ENCODE peak calls at places on chromosomes 7 and 10, in four cellular contexts. O is HepG2, B is GM12878, N is SK-N-SH. X is an unnamed sample.

GRCh38 chr10:33193867-33194521 is 140.5 kb downstream of the NRP1 start:
- DNase-seq in O (peak; percentile 45), B (no peak), N (no peak), X (no peak)

GRCh38 chr7:36670585-36671431 is 53.5 kb downstream of the AOAH start:
- DNase-seq in O (peak; percentile 42), B (peak; percentile 28), N (peak; percentile 70), X (peak; percentile 81)

GRCh38 chr10:75841266-75841665 is 409.8 kb downstream of the LRMDA start:
- DNase-seq in O (no peak), B (no peak), N (no peak), X (no peak)

GRCh38 chr7:30656006-30656575 is 26.2 kb downstream of the CRHR2 start:
- DNase-seq in O (no peak), B (no peak), N (no peak), X (no peak)

GRCh38 chr7:66883716-66884115 is 37.3 kb upstream of the TMEM248 start:
- DNase-seq in O (no peak), B (no peak), N (no peak), X (no peak)

GRCh38 chr10:19730071-19730470 is 86.2 kb upstream of the PLXDC2 start:
- DNase-seq in O (no peak), B (no peak), N (no peak), X (no peak)

GRCh38 chr7:40760293-40760964 is 625.6 kb downstream of the SUGCT start:
- DNase-seq in O (peak; percentile 83), B (no peak), N (no peak), X (no peak)

GRCh38 chr7:1458676-1459511 is at the start of gene MICALL2:
- DNase-seq in O (peak; percentile 49), B (no peak), N (peak; percentile 87), X (no peak)

GRCh38 chr7:47568569-47568968 is 13.3 kb downstream of the TNS3 start:
- DNase-seq in O (no peak), B (no peak), N (peak; percentile 78), X (no peak)

GRCh38 chr10:112687647-112688046 is 240.6 kb downstream of the VTI1A start:
- DNase-seq in O (no peak), B (no peak), N (no peak), X (no peak)

GRCh38 chr10:35765996-35766395 is 123.9 kb upstream of the FZD8 start:
- DNase-seq in O (no peak), B (no peak), N (no peak), X (no peak)

GRCh38 chr7:29641651-29642050 is 78.0 kb downstream of the PRR15 start:
- DNase-seq in O (no peak), B (no peak), N (no peak), X (no peak)

GRCh38 chr10:28690545-28690944 is 13.2 kb downstream of the BAMBI start:
- DNase-seq in O (no peak), B (no peak), N (no peak), X (no peak)

GRCh38 chr7:115357213-115357999 is 435.5 kb downstream of the MDFIC start:
- DNase-seq in O (no peak), B (no peak), N (no peak), X (no peak)

GRCh38 chr7:99459087-99459486 is 6.9 kb downstream of the ATP5MF start:
- DNase-seq in O (peak; percentile 35), B (no peak), N (no peak), X (no peak)

GRCh38 chr7:134905375-134905774 is 80.9 kb upstream of the AGBL3 start:
- DNase-seq in O (no peak), B (no peak), N (no peak), X (no peak)

GRCh38 chr10:61814160-61814559 is 87.3 kb upstream of the ARID5B start:
- DNase-seq in O (no peak), B (no peak), N (no peak), X (no peak)

GRCh38 chr10:125866421-125867029 is 14.6 kb downstream of the DHX32 start:
- DNase-seq in O (no peak), B (no peak), N (no peak), X (no peak)

GRCh38 chr7:52260046-52260665 is 775.3 kb upstream of the POM121L12 start:
- DNase-seq in O (no peak), B (no peak), N (peak; percentile 42), X (no peak)

GRCh38 chr10:80199828-80200227 is 5.5 kb downstream of the ANXA11 start:
- DNase-seq in O (no peak), B (no peak), N (no peak), X (no peak)

GRCh38 chr10:72981882-72982529 is 27.4 kb upstream of the PLA2G12B start:
- DNase-seq in O (no peak), B (no peak), N (no peak), X (no peak)

GRCh38 chr10:102604379-102604960 is 39.8 kb upstream of the TRIM8 start:
- DNase-seq in O (no peak), B (no peak), N (no peak), X (no peak)

GRCh38 chr10:124002391-124003069 is 90.9 kb downstream of the CHST15 start:
- DNase-seq in O (no peak), B (no peak), N (peak; percentile 18), X (no peak)

GRCh38 chr7:155373359-155374273 is 75.9 kb downstream of the INSIG1 start:
- DNase-seq in O (no peak), B (no peak), N (peak; percentile 61), X (no peak)

GRCh38 chr7:80309971-80310549 is 175.4 kb downstream of the GNAI1 start:
- DNase-seq in O (no peak), B (no peak), N (no peak), X (no peak)

GRCh38 chr10:3393958-3394357 is 221.4 kb upstream of the PITRM1 start:
- DNase-seq in O (no peak), B (no peak), N (no peak), X (no peak)

GRCh38 chr10:64555609-64556008 is 1034.4 kb downstream of the REEP3 start:
- DNase-seq in O (no peak), B (no peak), N (no peak), X (no peak)

GRCh38 chr10:123117644-123118409 is 17.9 kb upstream of the HMX3 start:
- DNase-seq in O (no peak), B (no peak), N (no peak), X (peak; percentile 80)

GRCh38 chr10:101560293-101561067 is 27.6 kb downstream of the POLL start:
- DNase-seq in O (no peak), B (no peak), N (no peak), X (no peak)

GRCh38 chr7:158256091-158256816 is 331.4 kb downstream of the PTPRN2 start:
- DNase-seq in O (no peak), B (no peak), N (no peak), X (no peak)

GRCh38 chr10:60573342-60573741 is 183.7 kb upstream of the ANK3 start:
- DNase-seq in O (no peak), B (no peak), N (no peak), X (no peak)

GRCh38 chr7:108130261-108130660 is at the start of gene LAMB4:
- DNase-seq in O (no peak), B (no peak), N (no peak), X (no peak)

GRCh38 chr7:108129018-108129965 is 869 bp downstream of the LAMB4 start:
- DNase-seq in O (no peak), B (no peak), N (peak; percentile 27), X (no peak)

GRCh38 chr7:108124820-108125219 is 5.3 kb downstream of the LAMB4 start:
- DNase-seq in O (no peak), B (no peak), N (no peak), X (no peak)

GRCh38 chr7:108128514-108128913 is 1.6 kb downstream of the LAMB4 start:
- DNase-seq in O (no peak), B (no peak), N (no peak), X (no peak)

DNA sequence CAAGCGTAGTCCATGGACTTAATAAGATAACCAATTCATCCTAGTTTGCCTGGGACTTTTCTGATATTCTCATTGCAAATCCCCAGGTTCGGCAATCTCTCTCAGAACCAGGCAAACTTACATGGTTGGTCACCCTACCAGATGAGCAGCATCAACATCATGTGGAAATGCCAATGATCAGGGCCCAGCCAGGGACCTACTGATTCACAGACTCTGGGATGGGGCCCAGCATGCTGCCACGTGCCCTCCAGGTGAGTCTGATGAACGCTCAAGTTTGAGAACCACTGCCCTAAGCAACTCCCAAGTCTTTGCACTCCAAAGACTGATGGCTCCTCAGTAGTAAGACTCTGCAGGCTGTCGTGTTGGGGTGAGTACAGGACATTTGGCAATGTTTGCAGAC is 2.7 kb downstream of the LAMB4 start:
- DNase-seq in O (no peak), B (no peak), N (no peak), X (no peak)
- TF ChIP-seq TCF12 in O (no peak), B (no peak), N (no peak), X (no peak)

GRCh38 chr10:116613486-116613885 is 7.3 kb upstream of the PNLIPRP2 start:
- DNase-seq in O (no peak), B (no peak), N (no peak), X (no peak)

GRCh38 chr10:116608683-116609594 is 11.8 kb upstream of the PNLIPRP2 start:
- DNase-seq in O (no peak), B (no peak), N (no peak), X (peak; percentile 65)

GRCh38 chr10:116612107-116612506 is 8.6 kb upstream of the PNLIPRP2 start:
- DNase-seq in O (no peak), B (no peak), N (no peak), X (no peak)

GRCh38 chr10:116610443-116611152 is 10.2 kb upstream of the PNLIPRP2 start:
- DNase-seq in O (no peak), B (no peak), N (no peak), X (no peak)

GRCh38 chr10:116611153-116611545 is 9.6 kb upstream of the PNLIPRP2 start:
- DNase-seq in O (no peak), B (no peak), N (no peak), X (no peak)
- TF ChIP-seq TCF12 in O (no peak), B (no peak), N (no peak), X (no peak)

GRCh38 chr10:103696094-103696410 is 159.3 kb downstream of the SH3PXD2A start:
- DNase-seq in O (no peak), B (no peak), N (no peak), X (no peak)

GRCh38 chr10:103693812-103694205 is 161.6 kb downstream of the SH3PXD2A start:
- DNase-seq in O (no peak), B (no peak), N (no peak), X (no peak)

GRCh38 chr10:103697787-103698186 is 157.6 kb downstream of the SH3PXD2A start:
- DNase-seq in O (no peak), B (no peak), N (no peak), X (no peak)

GRCh38 chr10:103696411-103697145 is 158.8 kb downstream of the SH3PXD2A start:
- DNase-seq in O (no peak), B (no peak), N (peak; percentile 46), X (peak; percentile 53)

GRCh38 chr10:103695584-103696005 is 159.8 kb downstream of the SH3PXD2A start:
- DNase-seq in O (no peak), B (no peak), N (no peak), X (no peak)
- TF ChIP-seq TCF12 in O (no peak), B (no peak), N (no peak), X (no peak)

DNA sequence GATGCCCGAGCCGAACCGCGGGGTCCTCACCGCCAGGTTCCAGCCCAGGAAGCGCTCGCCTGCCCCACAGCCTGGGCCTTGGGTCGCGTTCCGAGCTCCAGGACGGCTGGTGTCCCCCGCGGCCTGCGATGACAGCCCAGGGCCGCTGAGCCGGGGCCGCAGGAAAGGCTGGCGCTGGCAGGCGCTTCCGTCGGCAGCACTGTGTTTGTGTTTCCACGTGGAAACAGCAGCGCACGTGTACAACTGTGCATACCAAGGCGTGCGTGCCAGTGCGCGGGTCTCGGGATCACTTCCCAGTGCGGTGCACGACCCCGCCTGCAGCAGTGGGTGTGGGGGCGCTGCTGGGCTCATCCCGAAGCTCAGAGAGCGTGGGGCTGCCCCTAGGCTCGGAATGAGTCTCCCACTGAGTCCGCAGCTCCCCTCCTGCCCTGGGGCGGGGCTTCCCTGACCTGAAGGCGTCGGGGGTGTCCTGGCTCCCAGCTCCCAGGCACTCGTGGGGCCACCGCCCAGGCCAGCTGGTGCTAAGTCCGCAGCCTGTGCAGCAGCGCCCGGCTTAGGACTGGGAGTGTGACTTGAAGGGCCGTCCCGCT is 17.2 kb downstream of the AP5Z1 start:
- DNase-seq in O (no peak), B (no peak), N (no peak), X (no peak)
- TF ChIP-seq TCF12 in O (no peak), B (no peak), N (no peak), X (no peak)